ENCODE peak calls at places on chromosomes 11 and 22, in five cellular contexts. D, N, T, P and Y are unnamed samples.

GRCh38 chr11:17544181-17544622 is at the start of gene USH1C:
- DNase-seq in P (no peak), D (peak; percentile 65), T (no peak), N (no peak), Y (peak; percentile 80)

GRCh38 chr22:48979482-48979881 is 848.2 kb downstream of the BRD1 start:
- DNase-seq in P (no peak), T (no peak), N (no peak), D (peak; percentile 50), Y (no peak)

GRCh38 chr22:46175631-46176030 is 25.3 kb downstream of the PPARA start:
- DNase-seq in P (no peak), T (no peak), N (peak; percentile 60), D (no peak), Y (no peak)

GRCh38 chr11:131203041-131203440 is 167.4 kb upstream of the NTM start:
- DNase-seq in T (no peak), D (no peak), P (no peak), N (no peak), Y (no peak)

GRCh38 chr22:50728523-50728931 is 9.5 kb upstream of the ACR start:
- DNase-seq in P (no peak), N (no peak), T (no peak), D (no peak), Y (no peak)

GRCh38 chr11:64734786-64735761 is 8.9 kb downstream of the RASGRP2 start:
- DNase-seq in N (no peak), P (no peak), T (no peak), D (peak; percentile 3), Y (no peak)

GRCh38 chr22:37242395-37242918 is 1.6 kb downstream of the RAC2 start:
- DNase-seq in T (peak; percentile 78), D (no peak), P (peak; percentile 92), N (peak; percentile 54), Y (peak; percentile 59)

GRCh38 chr11:77202941-77203900 is 75.2 kb downstream of the MYO7A start:
- DNase-seq in N (no peak), D (no peak), T (no peak), P (no peak), Y (peak; percentile 38)

GRCh38 chr11:22244986-22245592 is 52.2 kb downstream of the ANO5 start:
- DNase-seq in N (peak; percentile 29), T (no peak), P (no peak), D (peak; percentile 79), Y (no peak)

GRCh38 chr11:22246992-22247391 is 54.1 kb downstream of the ANO5 start:
- DNase-seq in D (no peak), N (no peak), P (no peak), T (no peak), Y (no peak)
- H3K4me1 ChIP-seq in D (no peaks in the 10 kb centered on the region), N (no peaks in the 10 kb centered on the region), P (no peaks in the 10 kb centered on the region), T (no peaks in the 10 kb centered on the region), Y (no peaks in the 10 kb centered on the region)

GRCh38 chr22:43337385-43337784 is 5.8 kb downstream of the SCUBE1 start:
- DNase-seq in N (no peak), D (no peak), T (no peak), P (no peak), Y (no peak)
- H3K27ac ChIP-seq in N (no peak overlapping the region), D (no peak overlapping the region), T (no peak overlapping the region), P (no peak overlapping the region), Y (no peak overlapping the region)

GRCh38 chr11:58957922-58958321 is 18.6 kb downstream of the GLYATL1 start:
- DNase-seq in D (no peak), N (no peak), P (no peak), T (no peak), Y (no peak)

GRCh38 chr11:58963551-58964075 is 24.3 kb downstream of the GLYATL1 start:
- DNase-seq in D (peak; percentile 81), P (no peak), T (no peak), N (peak; percentile 93), Y (no peak)

DNA sequence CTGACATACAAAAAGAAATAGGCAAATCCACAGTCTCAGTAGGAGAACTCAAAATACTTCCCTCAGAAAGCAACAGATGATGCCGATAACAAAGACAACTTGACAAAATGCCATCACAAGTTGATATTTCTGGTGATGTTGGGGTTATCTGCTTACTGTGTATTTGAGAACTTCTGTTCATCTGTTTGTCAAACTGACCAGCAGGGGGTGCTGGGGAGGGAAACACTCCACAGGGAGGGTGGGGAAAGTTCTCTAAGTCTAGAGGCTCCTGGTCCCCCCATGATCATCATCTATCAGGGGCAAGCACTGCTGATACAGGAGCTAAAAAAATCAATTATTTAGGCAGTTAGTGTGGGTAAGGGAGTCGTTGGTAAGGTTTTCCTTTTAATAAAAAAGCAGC is 19.2 kb downstream of the GLYATL1 start:
- DNase-seq in D (peak; percentile 49), N (no peak), P (peak; percentile 2), T (no peak), Y (peak; percentile 82)
- TF ChIP-seq CTCF in D (peak; percentile 58), N (no peak), P (peak; percentile 60), T (no peak), Y (no peak)

GRCh38 chr22:28345304-28345703 is 334.3 kb downstream of the TTC28 start:
- DNase-seq in P (no peak), N (no peak), D (no peak), T (no peak), Y (no peak)

GRCh38 chr22:28349114-28349513 is 330.5 kb downstream of the TTC28 start:
- DNase-seq in N (no peak), D (no peak), P (no peak), T (no peak), Y (no peak)

GRCh38 chr22:28344893-28345292 is 334.7 kb downstream of the TTC28 start:
- DNase-seq in D (no peak), N (no peak), P (no peak), T (no peak), Y (no peak)

GRCh38 chr22:28348613-28349012 is 331.0 kb downstream of the TTC28 start:
- DNase-seq in P (no peak), D (no peak), T (no peak), N (no peak), Y (no peak)

GRCh38 chr22:28346308-28346707 is 333.3 kb downstream of the TTC28 start:
- DNase-seq in N (no peak), T (no peak), D (no peak), P (no peak), Y (no peak)
- H3K4me1 ChIP-seq in N (peaks cover 28% of the 10 kb centered on the region), T (no peaks in the 10 kb centered on the region), D (no peaks in the 10 kb centered on the region), P (no peaks in the 10 kb centered on the region), Y (no peaks in the 10 kb centered on the region)

GRCh38 chr11:69442807-69443137 is 38.7 kb upstream of the LINC01488 start:
- DNase-seq in D (no peak), T (no peak), N (no peak), P (no peak), Y (peak; percentile 17)

GRCh38 chr11:69442012-69442806 is 39.3 kb upstream of the LINC01488 start:
- DNase-seq in P (no peak), N (peak; percentile 88), T (no peak), D (no peak), Y (no peak)

GRCh38 chr11:69443968-69444364 is 37.5 kb upstream of the LINC01488 start:
- DNase-seq in T (no peak), N (no peak), D (no peak), P (no peak), Y (no peak)

GRCh38 chr11:69444381-69445130 is 36.9 kb upstream of the LINC01488 start:
- DNase-seq in P (no peak), D (peak; percentile 79), N (peak; percentile 80), T (no peak), Y (no peak)

DNA sequence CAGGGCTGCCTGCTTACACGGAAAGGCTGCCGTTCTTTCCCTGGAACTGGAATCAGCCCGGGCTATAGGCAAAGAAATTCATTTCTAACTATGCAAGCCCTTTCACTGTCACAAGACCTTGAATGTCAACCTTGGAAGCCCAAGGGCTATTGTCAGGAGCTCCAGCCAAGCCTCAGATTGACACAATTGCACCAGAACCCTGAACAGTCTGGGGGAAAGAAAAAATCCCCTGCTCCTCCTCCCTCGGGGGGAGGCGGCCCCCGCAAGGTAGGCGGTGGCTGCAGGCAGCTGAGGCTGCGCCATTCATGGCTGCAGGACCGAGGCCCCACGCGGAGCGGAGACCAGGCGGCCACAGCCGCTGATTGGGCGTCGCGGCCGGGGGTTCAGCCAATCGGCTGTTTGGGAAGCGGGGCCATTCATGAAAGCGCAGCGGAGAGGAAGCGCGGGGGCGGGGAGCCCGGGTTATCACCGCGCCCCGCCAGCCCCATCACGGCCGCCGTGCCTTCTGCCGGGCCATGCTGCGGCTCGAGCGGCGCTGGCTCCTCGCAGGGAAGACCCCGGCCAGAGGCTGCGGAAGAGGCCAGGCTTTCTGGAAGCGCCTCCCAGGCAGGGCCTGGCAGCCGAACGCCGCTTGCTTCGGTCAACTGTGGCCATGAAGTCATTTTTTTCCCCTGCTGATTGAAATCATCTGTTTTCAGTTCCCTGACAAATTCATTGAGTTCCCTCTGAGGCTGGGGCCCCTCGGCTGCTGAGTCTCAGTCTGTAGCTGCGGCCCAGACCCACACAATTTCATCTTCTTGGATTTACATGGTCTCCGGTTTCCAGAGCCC is 38.1 kb upstream of the LINC01488 start:
- DNase-seq in D (peak; percentile 97), N (peak; percentile 81), T (peak; percentile 25), P (peak; percentile 46), Y (peak; percentile 92)
- H3K27ac ChIP-seq in D (no peak overlapping the region), N (no peak overlapping the region), T (peak overlapping the region; percentile 84), P (peak overlapping the region; percentile 47), Y (peak overlapping the region; percentile 81)

DNA sequence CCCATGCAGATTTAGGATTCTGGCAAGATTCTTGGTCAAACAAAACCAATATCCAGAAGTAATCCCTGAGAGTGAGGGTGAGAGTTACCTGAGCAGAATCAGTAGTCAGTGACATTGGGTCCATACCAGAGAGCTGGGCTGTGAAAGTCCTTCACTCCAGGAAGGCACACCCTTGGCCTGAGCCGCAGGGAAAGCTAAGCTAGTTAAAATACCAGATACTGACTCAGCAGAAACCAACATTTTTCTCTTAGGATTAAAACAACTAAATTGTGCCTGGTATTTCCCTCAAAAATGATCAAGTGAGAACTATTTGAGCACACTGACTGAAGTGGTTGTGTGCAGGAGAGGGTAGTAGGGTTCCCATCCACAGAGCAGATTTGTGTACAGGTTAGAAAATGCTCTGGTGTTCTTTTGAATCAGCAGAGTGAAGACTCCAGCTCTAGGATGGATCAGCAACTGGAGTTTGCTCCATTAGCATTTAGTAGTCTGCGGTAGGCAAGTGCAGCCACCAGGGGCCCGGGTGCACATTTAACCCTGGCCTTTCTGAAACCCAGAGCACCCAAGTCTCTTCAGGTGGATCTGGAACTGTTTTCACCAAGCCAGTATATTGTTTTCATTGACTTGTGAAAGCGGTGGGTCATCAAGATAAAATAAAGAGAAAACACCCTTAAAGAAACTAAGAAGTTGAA is 100.7 kb upstream of the CLPB start:
- DNase-seq in D (peak; percentile 13), N (peak; percentile 40), T (no peak), P (no peak), Y (no peak)
- TF ChIP-seq CTCF in D (peak; percentile 20), N (no peak), T (no peak), P (peak; percentile 4), Y (no peak)

DNA sequence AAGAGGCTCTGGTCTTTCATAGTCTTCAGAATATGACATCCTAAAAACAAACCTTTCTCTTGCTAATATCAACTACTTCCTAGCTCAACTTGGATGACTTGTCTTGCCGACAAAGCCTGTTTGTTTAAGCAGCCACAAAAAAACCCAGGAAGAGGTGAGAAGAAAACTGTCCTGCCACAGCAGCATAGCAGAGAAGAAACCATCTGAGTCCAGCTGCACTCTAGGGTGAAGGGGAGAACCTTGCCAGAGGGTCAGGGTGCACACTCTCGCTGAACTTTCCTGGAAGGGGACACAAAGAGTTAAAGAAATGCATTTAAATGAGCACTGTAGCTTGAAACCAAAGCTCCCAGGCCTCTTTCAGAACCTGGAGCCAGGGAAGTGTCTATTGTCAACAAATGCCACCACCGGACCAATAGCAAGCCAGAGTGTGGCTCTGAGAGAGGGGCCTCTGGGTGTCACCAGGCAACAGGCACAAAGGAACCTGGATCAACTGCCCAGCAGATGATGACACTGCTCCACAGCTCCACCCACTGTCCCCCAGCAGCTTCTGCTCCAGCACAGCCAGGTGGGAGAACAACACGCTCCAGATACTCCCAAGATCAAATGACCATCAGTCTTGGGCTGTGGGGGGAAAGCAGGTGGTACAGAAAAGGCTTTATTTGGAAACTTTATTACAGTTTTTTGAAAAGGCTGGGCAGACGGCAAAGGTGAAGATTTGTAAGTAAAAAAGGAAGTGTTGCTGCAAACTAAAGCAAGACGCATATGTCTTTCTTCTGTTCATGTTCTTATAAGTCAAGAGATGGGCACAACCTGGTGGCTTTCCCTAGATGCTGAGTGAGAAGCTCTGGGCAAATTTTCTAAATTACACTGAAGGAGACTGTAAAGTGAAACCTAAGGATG is 105.7 kb downstream of the RASSF10 start:
- DNase-seq in T (no peak), N (no peak), D (peak; percentile 91), P (no peak), Y (no peak)
- H3K4me1 ChIP-seq in T (no peaks in the 10 kb centered on the region), N (peaks cover 43% of the 10 kb centered on the region), D (peaks cover 51% of the 10 kb centered on the region), P (no peaks in the 10 kb centered on the region), Y (no peaks in the 10 kb centered on the region)